ENCODE peak calls at places on chromosome 12, in eight cellular contexts. Y is gastrocnemius medialis, F is heart left ventricle, W is endothelial cell, R is WTC11, J is GM12865, N is foreskin fibroblast, H is AG04450. Z is an unnamed sample.

GRCh38 chr12:68873316-68873715 is 59.7 kb downstream of the CPM start:
- DNase-seq in Y (no peak), F (no peak), W (no peak), R (no peak), J (no peak), N (no peak), H (no peak), Z (no peak)

GRCh38 chr12:91562476-91562875 is 379.9 kb upstream of the DCN start:
- DNase-seq in Y (no peak), F (no peak), W (no peak), R (no peak), J (peak), N (peak), H (no peak), Z (no peak)

GRCh38 chr12:60106207-60106606 is 510.4 kb downstream of the SLC16A7 start:
- DNase-seq in Y (no peak), F (no peak), W (no peak), R (no peak), J (no peak), N (peak), H (no peak), Z (no peak)

GRCh38 chr12:104121001-104121400 is 17.0 kb downstream of the NFYB start:
- DNase-seq in Y (no peak), F (no peak), W (no peak), R (no peak), J (no peak), N (peak), H (peak), Z (no peak)

GRCh38 chr12:52969828-52970569 is 21.1 kb downstream of the KRT18 start:
- DNase-seq in Y (no peak), F (peak), W (no peak), R (no peak), J (no peak), N (no peak), H (no peak), Z (no peak)

GRCh38 chr12:46674818-46675217 is 151.0 kb downstream of the SLC38A4 start:
- DNase-seq in Y (no peak), F (no peak), W (no peak), R (no peak), J (no peak), N (no peak), H (no peak), Z (no peak)

GRCh38 chr12:6554168-6554989 is 1.5 kb downstream of the IFFO1 start:
- DNase-seq in Y (peak), F (peak), W (peak), R (peak), J (peak), N (peak), H (no peak), Z (no peak)

GRCh38 chr12:28998662-28999120 is 150.4 kb upstream of the FAR2 start:
- DNase-seq in Y (no peak), F (no peak), W (peak), R (no peak), J (peak), N (peak), H (peak), Z (peak)

GRCh38 chr12:131987552-131987951 is 37.8 kb downstream of the EP400 start:
- DNase-seq in Y (no peak), F (no peak), W (no peak), R (no peak), J (no peak), N (no peak), H (no peak), Z (no peak)

GRCh38 chr12:45336762-45337596 is 121.1 kb downstream of the ANO6 start:
- DNase-seq in Y (no peak), F (no peak), W (no peak), R (no peak), J (no peak), N (peak), H (peak), Z (no peak)

GRCh38 chr12:5873341-5873919 is 71.6 kb downstream of the ANO2 start:
- DNase-seq in Y (no peak), F (no peak), W (no peak), R (peak), J (no peak), N (no peak), H (no peak), Z (no peak)

GRCh38 chr12:22339691-22340090 is 5.2 kb upstream of the ST8SIA1 start:
- DNase-seq in Y (no peak), F (no peak), W (no peak), R (no peak), J (no peak), N (no peak), H (no peak), Z (no peak)

GRCh38 chr12:17680220-17680619 is 409.8 kb downstream of the RERGL start:
- DNase-seq in Y (no peak), F (no peak), W (no peak), R (no peak), J (no peak), N (no peak), H (no peak), Z (no peak)

GRCh38 chr12:32983332-32983731 is 86.8 kb upstream of the PKP2 start:
- DNase-seq in Y (no peak), F (no peak), W (no peak), R (no peak), J (no peak), N (no peak), H (no peak), Z (no peak)
- TF ChIP-seq CTCF in Y (no peak), F (no peak), W (no peak), R (no peak), J (no peak), N (no peak), H (no peak), Z (no peak)

GRCh38 chr12:48957141-48958048 is at the start of gene ARF3:
- DNase-seq in Y (peak), F (peak), W (peak), R (peak), J (peak), N (peak), H (peak), Z (peak)
- TF ChIP-seq CTCF in Y (no peak), F (no peak), W (no peak), R (no peak), J (no peak), N (no peak), H (no peak), Z (no peak)

DNA sequence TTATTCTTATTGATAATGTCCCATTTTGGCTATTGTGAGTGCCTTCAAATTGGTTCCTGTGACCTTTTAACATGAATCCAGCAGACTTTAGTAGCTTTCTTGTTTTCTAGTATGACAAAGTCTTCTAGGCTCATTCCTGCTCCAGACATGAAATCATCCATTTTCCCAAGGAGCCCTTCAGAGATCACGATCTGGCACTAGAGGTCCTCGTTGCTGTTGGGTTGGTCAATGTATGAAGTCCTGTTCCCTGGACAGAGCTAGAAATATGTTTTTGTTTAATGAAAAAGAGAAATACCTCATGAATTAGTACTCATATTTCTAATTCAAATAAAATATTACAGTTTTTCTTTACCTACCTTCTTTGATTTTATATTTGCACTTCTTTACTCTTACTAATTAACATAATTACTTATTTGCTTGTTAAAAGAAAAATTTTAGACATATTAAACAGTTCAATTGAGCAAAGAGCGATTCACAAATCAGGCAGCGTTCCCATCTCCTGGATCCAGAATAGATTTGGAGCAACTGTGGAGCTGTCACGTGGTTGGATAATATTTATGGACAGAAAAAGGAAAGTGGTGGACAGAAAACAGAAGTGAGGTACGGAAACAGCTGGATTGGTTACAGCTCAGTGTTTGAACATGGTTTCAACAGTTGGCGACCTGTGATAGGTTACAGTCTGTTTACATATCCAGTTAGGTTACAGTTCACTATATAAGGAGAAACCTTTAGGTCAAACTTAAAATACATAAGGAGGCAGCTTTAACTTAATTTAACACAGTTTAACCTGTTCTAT is 19.8 kb upstream of the FAM234B start:
- DNase-seq in Y (no peak), F (peak), W (peak), R (no peak), J (no peak), N (peak), H (no peak), Z (no peak)
- TF ChIP-seq CTCF in Y (no peak), F (peak), W (peak), R (no peak), J (no peak), N (peak), H (peak), Z (no peak)

GRCh38 chr12:20374775-20375174 is 6.4 kb downstream of the PDE3A start:
- DNase-seq in Y (no peak), F (no peak), W (no peak), R (no peak), J (no peak), N (no peak), H (no peak), Z (no peak)

GRCh38 chr12:20372326-20373097 is 4.2 kb downstream of the PDE3A start:
- DNase-seq in Y (no peak), F (no peak), W (no peak), R (no peak), J (no peak), N (no peak), H (no peak), Z (no peak)

GRCh38 chr12:20382117-20382516 is 13.8 kb downstream of the PDE3A start:
- DNase-seq in Y (no peak), F (no peak), W (no peak), R (no peak), J (no peak), N (no peak), H (no peak), Z (no peak)

GRCh38 chr12:20377750-20378149 is 9.4 kb downstream of the PDE3A start:
- DNase-seq in Y (no peak), F (no peak), W (no peak), R (no peak), J (no peak), N (no peak), H (no peak), Z (no peak)

DNA sequence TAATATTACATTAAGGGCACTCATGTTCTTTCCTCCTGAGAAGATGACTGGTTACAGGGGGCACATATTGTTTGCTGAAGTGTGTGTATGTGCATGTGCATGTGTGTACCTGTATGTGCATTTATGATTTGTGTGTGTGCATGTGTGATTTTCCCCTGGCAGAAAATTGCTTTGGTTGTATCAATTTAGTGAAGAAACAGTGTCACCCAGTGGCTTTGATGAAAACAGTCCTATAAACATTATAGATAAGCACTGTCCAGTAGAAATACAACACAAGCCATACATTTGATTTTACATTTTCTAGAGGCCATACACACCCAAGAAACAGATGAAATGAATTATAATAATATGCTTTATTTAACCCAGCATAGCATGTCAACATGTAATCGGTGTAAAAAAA is 8.6 kb downstream of the PDE3A start:
- DNase-seq in Y (no peak), F (no peak), W (no peak), R (no peak), J (peak), N (peak), H (no peak), Z (no peak)
- TF ChIP-seq CTCF in Y (peak), F (peak), W (no peak), R (no peak), J (peak), N (peak), H (peak), Z (peak)

GRCh38 chr12:47942327-47943230 is 20.8 kb upstream of the TMEM106C start:
- DNase-seq in Y (no peak), F (no peak), W (peak), R (peak), J (peak), N (no peak), H (no peak), Z (no peak)
- TF ChIP-seq CTCF in Y (peak), F (no peak), W (peak), R (peak), J (peak), N (no peak), H (no peak), Z (peak)

DNA sequence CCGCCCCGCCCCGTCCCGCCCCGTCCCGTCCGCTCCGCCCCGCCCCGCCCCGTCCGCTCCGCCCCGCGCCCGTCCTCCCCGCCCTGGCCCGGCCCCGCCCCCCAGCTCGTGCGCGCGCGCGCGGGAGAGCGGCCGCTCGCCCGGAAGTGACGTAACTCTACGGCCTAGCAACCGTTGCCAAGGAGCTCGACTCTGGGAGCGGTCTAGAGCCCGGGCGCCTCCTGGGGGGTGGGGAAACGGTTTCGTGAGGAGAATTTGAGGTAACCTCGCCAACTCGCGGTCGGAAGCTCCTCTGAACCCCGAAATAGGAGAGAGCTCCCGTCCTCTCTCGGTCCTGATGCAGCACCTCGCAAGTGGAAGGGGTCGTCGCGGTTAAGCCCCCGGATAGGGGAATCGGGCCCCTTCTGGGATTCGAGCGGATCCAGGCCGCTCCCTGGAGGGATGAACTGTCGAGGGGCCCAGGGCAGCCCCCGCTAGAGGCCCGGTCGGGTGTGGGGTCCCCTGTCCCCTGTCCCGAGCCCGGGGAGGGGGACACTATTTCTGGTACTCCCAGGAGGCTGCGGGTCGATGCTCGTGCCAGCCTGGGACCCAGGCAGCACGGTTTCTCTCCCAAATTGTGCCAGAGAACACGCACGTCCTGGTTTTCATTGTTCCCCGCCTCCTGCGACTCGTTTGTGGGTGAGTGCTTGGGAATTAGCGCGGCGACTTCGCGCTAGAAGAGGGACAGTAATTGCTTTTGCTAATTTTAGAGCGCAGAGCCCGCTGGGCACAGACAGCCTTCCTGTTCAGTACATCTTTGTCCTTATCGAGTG is at the start of gene IFT81:
- DNase-seq in Y (peak), F (peak), W (peak), R (peak), J (peak), N (peak), H (peak), Z (peak)
- TF ChIP-seq CTCF in Y (no peak), F (peak), W (no peak), R (no peak), J (no peak), N (no peak), H (no peak), Z (no peak)